ENCODE peak calls at places on chromosome 2, in four cellular contexts. O, G, C and R are unnamed samples.

GRCh38 chr2:165113414-165113813 is 90.4 kb downstream of the SCN3A start:
- DNase-seq in C (peak; percentile 11), G (no peak), O (no peak), R (no peak)

GRCh38 chr2:120224256-120224655 is 1.1 kb upstream of the TMEM185B start:
- DNase-seq in O (no peak), G (no peak), C (no peak), R (no peak)

GRCh38 chr2:105929506-105929905 is 184.8 kb downstream of the NCK2 start:
- DNase-seq in O (no peak), C (no peak), G (peak; percentile 75), R (no peak)

GRCh38 chr2:225113356-225114015 is 71.2 kb upstream of the DOCK10 start:
- DNase-seq in C (no peak), O (no peak), G (no peak), R (no peak)

GRCh38 chr2:191617589-191617988 is 60.3 kb upstream of the NABP1 start:
- DNase-seq in C (no peak), O (peak; percentile 67), G (no peak), R (no peak)

GRCh38 chr2:179226203-179226960 is 38.2 kb downstream of the SESTD1 start:
- DNase-seq in C (no peak), G (no peak), O (no peak), R (no peak)

GRCh38 chr2:137886432-137886831 is 77.8 kb upstream of the HNMT start:
- DNase-seq in O (no peak), G (no peak), C (peak; percentile 57), R (no peak)

GRCh38 chr2:25230626-25231311 is 62.4 kb upstream of the POMC start:
- DNase-seq in O (no peak), C (no peak), G (no peak), R (no peak)

GRCh38 chr2:31987454-31987853 is 23.4 kb downstream of the MEMO1 start:
- DNase-seq in G (peak; percentile 51), C (no peak), O (no peak), R (peak; percentile 41)

GRCh38 chr2:35787302-35788031 is 568.1 kb upstream of the CRIM1 start:
- DNase-seq in G (peak; percentile 3), O (no peak), C (no peak), R (peak; percentile 22)

GRCh38 chr2:16336916-16337315 is 328.7 kb downstream of the CYRIA start:
- DNase-seq in C (no peak), O (no peak), G (no peak), R (no peak)

GRCh38 chr2:172086349-172087190 is 1.3 kb downstream of the DLX1 start:
- DNase-seq in G (peak; percentile 20), C (peak; percentile 54), O (no peak), R (no peak)

GRCh38 chr2:7655629-7656028 is 738.4 kb downstream of the RNF144A start:
- DNase-seq in O (no peak), G (no peak), C (no peak), R (no peak)

GRCh38 chr2:100767810-100768806 is 51.8 kb upstream of the NPAS2 start:
- DNase-seq in G (no peak), C (no peak), O (peak; percentile 65), R (no peak)

GRCh38 chr2:25078171-25079049 is 36.5 kb downstream of the EFR3B start:
- DNase-seq in C (peak; percentile 68), G (peak; percentile 88), O (peak; percentile 98), R (peak; percentile 46)

GRCh38 chr2:191721331-191721730 is 43.4 kb downstream of the NABP1 start:
- DNase-seq in G (no peak), C (no peak), O (no peak), R (no peak)

GRCh38 chr2:159219394-159219998 is 67.0 kb downstream of the WDSUB1 start:
- DNase-seq in O (no peak), C (no peak), G (no peak), R (no peak)

GRCh38 chr2:128381001-128381938 is 62.6 kb upstream of the HS6ST1 start:
- DNase-seq in O (no peak), G (no peak), C (no peak), R (no peak)

GRCh38 chr2:171272039-171272438 is 111.3 kb upstream of the TLK1 start:
- DNase-seq in O (peak; percentile 100), G (peak; percentile 77), C (peak; percentile 69), R (peak; percentile 92)

GRCh38 chr2:66839551-66840320 is 404.8 kb downstream of the MEIS1 start:
- DNase-seq in G (no peak), C (peak; percentile 59), O (peak; percentile 92), R (peak; percentile 92)

GRCh38 chr2:44148997-44149396 is 19.7 kb upstream of the PPM1B start:
- DNase-seq in G (no peak), O (no peak), C (no peak), R (no peak)

GRCh38 chr2:218292700-218293014 is 354 bp upstream of the TMBIM1 start:
- DNase-seq in G (no peak), C (no peak), O (no peak), R (no peak)

GRCh38 chr2:218858138-218858445 is 1.5 kb upstream of the WNT6 start:
- DNase-seq in C (no peak), G (no peak), O (no peak), R (no peak)

GRCh38 chr2:163155279-163155883 is 316.8 kb upstream of the KCNH7 start:
- DNase-seq in O (peak; percentile 41), G (peak; percentile 59), C (peak; percentile 43), R (no peak)

GRCh38 chr2:27049422-27050280 is 1.8 kb upstream of the AGBL5 start:
- DNase-seq in G (no peak), O (no peak), C (peak; percentile 72), R (no peak)

GRCh38 chr2:207337234-207338219 is 171.8 kb upstream of the KLF7 start:
- DNase-seq in G (peak; percentile 34), C (peak; percentile 36), O (peak; percentile 52), R (peak; percentile 100)

GRCh38 chr2:62662548-62662947 is 43.0 kb upstream of the EHBP1 start:
- DNase-seq in C (no peak), O (peak; percentile 30), G (peak; percentile 65), R (no peak)

GRCh38 chr2:191215205-191215604 is 30.0 kb upstream of the MYO1B start:
- DNase-seq in C (no peak), O (no peak), G (no peak), R (no peak)

GRCh38 chr2:144519934-144520717 is at the start of gene ZEB2:
- DNase-seq in G (peak; percentile 87), O (no peak), C (peak; percentile 79), R (no peak)

GRCh38 chr2:67984600-67984999 is 78.2 kb downstream of the C1D start:
- DNase-seq in O (no peak), C (no peak), G (peak; percentile 37), R (no peak)

GRCh38 chr2:187993516-187993915 is 298.2 kb upstream of the GULP1 start:
- DNase-seq in G (no peak), C (peak; percentile 6), O (no peak), R (no peak)

GRCh38 chr2:121837596-121837995 is 82.1 kb downstream of the TSN start:
- DNase-seq in G (no peak), O (no peak), C (no peak), R (no peak)

GRCh38 chr2:70371753-70372152 is 69.9 kb upstream of the FAM136A start:
- DNase-seq in C (no peak), O (peak; percentile 72), G (peak; percentile 83), R (peak; percentile 85)

GRCh38 chr2:138609446-138609845 is 107.9 kb downstream of the SPOPL start:
- DNase-seq in C (no peak), O (no peak), G (no peak), R (no peak)

GRCh38 chr2:119552902-119553301 is 8.7 kb downstream of the CFAP221 start:
- DNase-seq in G (no peak), C (no peak), O (no peak), R (no peak)

DNA sequence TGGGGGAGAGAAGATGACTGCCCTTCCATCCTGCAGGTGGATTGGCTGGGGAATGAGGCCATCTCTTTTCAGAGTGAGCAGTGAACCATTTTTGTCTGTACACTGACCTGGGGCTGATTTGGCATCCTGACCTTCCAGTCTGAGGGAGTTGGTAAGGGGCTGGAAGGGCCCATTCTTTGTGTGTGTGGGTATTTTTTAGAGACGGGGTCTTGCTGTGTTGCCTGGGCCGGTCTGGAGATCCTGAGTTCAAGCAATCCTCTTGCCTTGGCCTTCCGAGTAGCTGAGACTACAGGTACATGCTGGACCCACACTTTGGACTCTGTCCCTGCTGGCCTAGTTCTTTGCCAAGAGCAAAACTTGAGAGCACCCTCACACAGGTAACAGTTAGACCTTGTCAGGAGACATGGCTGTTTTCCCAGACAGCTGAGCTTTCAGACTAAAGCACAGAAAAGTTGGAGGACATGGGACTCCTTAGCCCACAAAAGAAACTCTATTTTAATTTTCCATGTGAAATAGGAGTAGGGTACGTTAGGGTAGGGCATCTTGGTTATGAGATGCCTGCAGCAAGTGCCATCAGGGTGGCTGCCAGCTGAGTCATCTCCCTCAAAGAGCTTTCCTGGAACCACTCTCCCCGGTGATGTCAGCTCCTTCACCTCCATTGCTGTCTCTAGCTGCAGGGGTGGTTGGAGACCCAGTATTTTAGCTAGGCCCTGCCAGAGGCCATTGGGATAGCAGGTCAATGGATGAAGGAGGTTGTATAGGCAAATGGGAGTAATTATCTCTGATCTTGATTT is 60.7 kb downstream of the DGKD start:
- DNase-seq in G (no peak), C (no peak), O (peak; percentile 81), R (no peak)
- H3K27ac ChIP-seq in G (peak overlapping the region; percentile 71), C (no peak overlapping the region), O (peak overlapping the region; percentile 88), R (peak overlapping the region; percentile 17)

DNA sequence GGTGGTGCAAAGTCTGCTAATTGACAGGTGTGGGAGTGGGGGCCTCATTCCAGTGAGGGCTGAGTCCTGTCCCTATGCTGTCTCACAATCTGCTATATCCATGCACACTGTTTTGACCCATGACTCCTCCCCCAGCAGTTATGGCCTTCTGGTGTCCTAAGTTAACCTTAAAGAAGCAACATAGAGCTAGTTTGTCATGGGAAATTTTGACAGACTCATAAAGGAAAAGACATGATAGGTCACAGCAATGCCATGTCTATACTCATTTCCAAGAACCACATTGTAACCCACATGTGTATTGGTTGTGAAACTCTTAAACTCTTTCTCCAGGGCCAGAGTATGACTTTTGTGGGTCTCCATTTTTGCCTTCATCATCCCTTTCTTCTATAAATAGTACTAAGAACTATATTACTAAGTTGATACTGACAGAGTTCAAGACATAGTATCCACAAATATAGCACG is 78.2 kb upstream of the SLC1A4 start:
- DNase-seq in O (no peak), C (no peak), G (no peak), R (no peak)
- H3K27ac ChIP-seq in O (no peak overlapping the region), C (no peak overlapping the region), G (no peak overlapping the region), R (no peak overlapping the region)

GRCh38 chr2:197191177-197191947 is 119.2 kb downstream of the ANKRD44 start:
- DNase-seq in C (peak; percentile 70), G (peak; percentile 55), O (peak; percentile 44), R (no peak)
- H3K27ac ChIP-seq in C (no peak overlapping the region), G (no peak overlapping the region), O (no peak overlapping the region), R (no peak overlapping the region)

DNA sequence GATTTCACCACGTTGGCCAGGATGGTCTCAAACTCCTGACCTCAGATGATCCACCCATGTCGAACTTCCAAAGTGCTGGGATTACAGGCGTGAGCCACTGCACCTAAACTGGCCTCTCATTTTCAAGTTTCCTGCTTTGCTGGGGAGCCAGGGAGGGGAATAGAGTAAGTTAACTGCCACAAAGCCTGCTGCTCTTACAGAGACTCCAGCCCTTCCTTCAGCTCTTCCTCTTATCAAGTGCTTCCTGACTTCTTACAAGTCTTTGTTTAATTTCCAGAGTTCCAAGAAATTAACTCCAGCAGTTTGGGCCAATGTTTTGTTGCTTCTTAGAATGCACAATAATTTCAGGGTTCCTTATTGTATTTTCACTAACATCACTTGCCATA is 24.3 kb upstream of the UBE2F start:
- DNase-seq in O (no peak), G (peak; percentile 37), C (no peak), R (no peak)
- H3K27ac ChIP-seq in O (no peak overlapping the region), G (no peak overlapping the region), C (no peak overlapping the region), R (no peak overlapping the region)